ENCODE peak calls at places on chromosomes 7 and 10, in five cellular contexts. One of them, this sample, is unnamed.

GRCh38 chr10:22573820-22574569 is 140.4 kb downstream of the PIP4K2A start:
- DNase-seq in ureter: no peak
- DNase-seq in stimulated activated CD8-positive, alpha-beta memory T cell treated with anti-CD3 and anti-CD28 coated beads, Interleukin-4, amount 100 ng/mL, for 24 hours: peak
- DNase-seq in ovary: no peak
- DNase-seq in mucosa of gallbladder: no peak
- DNase-seq in this sample: peak

GRCh38 chr7:51210766-51211165 is 105.8 kb downstream of the COBL start:
- DNase-seq in ureter: no peak
- DNase-seq in stimulated activated CD8-positive, alpha-beta memory T cell treated with anti-CD3 and anti-CD28 coated beads, Interleukin-4, amount 100 ng/mL, for 24 hours: no peak
- DNase-seq in ovary: no peak
- DNase-seq in mucosa of gallbladder: no peak
- DNase-seq in this sample: no peak

GRCh38 chr10:16814081-16814480 is 3.1 kb downstream of the RSU1 start:
- DNase-seq in ureter: no peak
- DNase-seq in stimulated activated CD8-positive, alpha-beta memory T cell treated with anti-CD3 and anti-CD28 coated beads, Interleukin-4, amount 100 ng/mL, for 24 hours: no peak
- DNase-seq in ovary: no peak
- DNase-seq in mucosa of gallbladder: no peak
- DNase-seq in this sample: no peak

GRCh38 chr7:40848541-40849221 is 713.9 kb downstream of the SUGCT start:
- DNase-seq in ureter: no peak
- DNase-seq in stimulated activated CD8-positive, alpha-beta memory T cell treated with anti-CD3 and anti-CD28 coated beads, Interleukin-4, amount 100 ng/mL, for 24 hours: no peak
- DNase-seq in ovary: no peak
- DNase-seq in mucosa of gallbladder: no peak
- DNase-seq in this sample: no peak

GRCh38 chr7:79461660-79462059 is 8.2 kb upstream of the MAGI2 start:
- DNase-seq in ureter: no peak
- DNase-seq in stimulated activated CD8-positive, alpha-beta memory T cell treated with anti-CD3 and anti-CD28 coated beads, Interleukin-4, amount 100 ng/mL, for 24 hours: no peak
- DNase-seq in ovary: no peak
- DNase-seq in mucosa of gallbladder: no peak
- DNase-seq in this sample: no peak

GRCh38 chr10:70515035-70515702 is 36.6 kb downstream of the PALD1 start:
- DNase-seq in ureter: no peak
- DNase-seq in stimulated activated CD8-positive, alpha-beta memory T cell treated with anti-CD3 and anti-CD28 coated beads, Interleukin-4, amount 100 ng/mL, for 24 hours: no peak
- DNase-seq in ovary: no peak
- DNase-seq in mucosa of gallbladder: no peak
- DNase-seq in this sample: no peak

GRCh38 chr7:100752994-100753393 is 19.6 kb downstream of the ZAN start:
- DNase-seq in ureter: no peak
- DNase-seq in stimulated activated CD8-positive, alpha-beta memory T cell treated with anti-CD3 and anti-CD28 coated beads, Interleukin-4, amount 100 ng/mL, for 24 hours: no peak
- DNase-seq in ovary: no peak
- DNase-seq in mucosa of gallbladder: no peak
- DNase-seq in this sample: no peak

GRCh38 chr7:94313926-94314325 is 80.8 kb upstream of the COL1A2 start:
- DNase-seq in ureter: no peak
- DNase-seq in stimulated activated CD8-positive, alpha-beta memory T cell treated with anti-CD3 and anti-CD28 coated beads, Interleukin-4, amount 100 ng/mL, for 24 hours: no peak
- DNase-seq in ovary: no peak
- DNase-seq in mucosa of gallbladder: no peak
- DNase-seq in this sample: no peak

GRCh38 chr7:63047546-63047945 is 951.1 kb upstream of the ZNF722 start:
- DNase-seq in ureter: no peak
- DNase-seq in stimulated activated CD8-positive, alpha-beta memory T cell treated with anti-CD3 and anti-CD28 coated beads, Interleukin-4, amount 100 ng/mL, for 24 hours: no peak
- DNase-seq in ovary: no peak
- DNase-seq in mucosa of gallbladder: no peak
- DNase-seq in this sample: no peak

GRCh38 chr10:121797490-121797889 is 130.3 kb downstream of the ATE1 start:
- DNase-seq in ureter: no peak
- DNase-seq in stimulated activated CD8-positive, alpha-beta memory T cell treated with anti-CD3 and anti-CD28 coated beads, Interleukin-4, amount 100 ng/mL, for 24 hours: no peak
- DNase-seq in ovary: no peak
- DNase-seq in mucosa of gallbladder: no peak
- DNase-seq in this sample: no peak

GRCh38 chr10:69681436-69681835 is 51.4 kb downstream of the FAM241B start:
- DNase-seq in ureter: no peak
- DNase-seq in stimulated activated CD8-positive, alpha-beta memory T cell treated with anti-CD3 and anti-CD28 coated beads, Interleukin-4, amount 100 ng/mL, for 24 hours: no peak
- DNase-seq in ovary: no peak
- DNase-seq in mucosa of gallbladder: no peak
- DNase-seq in this sample: no peak

GRCh38 chr7:138711007-138711406 is 9.8 kb upstream of the SVOPL start:
- DNase-seq in ureter: no peak
- DNase-seq in stimulated activated CD8-positive, alpha-beta memory T cell treated with anti-CD3 and anti-CD28 coated beads, Interleukin-4, amount 100 ng/mL, for 24 hours: no peak
- DNase-seq in ovary: no peak
- DNase-seq in mucosa of gallbladder: no peak
- DNase-seq in this sample: no peak

This sample was measured in HS-5.